ENCODE peak calls at places on chromosomes 2 and 18, in seven cellular contexts. S is colonic mucosa; O is K562; X is CD8-positive, alpha-beta T cell; V is thoracic aorta; F is glutamatergic neuron; T is lung. Z is an unnamed sample.

GRCh38 chr18:11512096-11513030 is 97.0 kb upstream of the SLC35G4 start:
- DNase-seq in S (no peak), O (no peak), X (no peak), V (no peak), F (no peak), T (no peak), Z (peak)

GRCh38 chr2:145752091-145752806 is 1232.3 kb upstream of the ZEB2 start:
- DNase-seq in S (no peak), O (peak), X (no peak), V (no peak), F (no peak), T (peak), Z (peak)

GRCh38 chr2:26739514-26739913 is 24.6 kb upstream of the SLC35F6 start:
- DNase-seq in S (no peak), O (no peak), X (no peak), V (no peak), F (no peak), T (no peak), Z (no peak)

GRCh38 chr18:26482567-26482966 is 65.8 kb downstream of the KCTD1 start:
- DNase-seq in S (no peak), O (no peak), X (no peak), V (no peak), F (no peak), T (no peak), Z (no peak)

GRCh38 chr18:25262920-25263319 is 89.0 kb downstream of the ZNF521 start:
- DNase-seq in S (no peak), O (no peak), X (no peak), V (no peak), F (no peak), T (no peak), Z (no peak)

GRCh38 chr2:103788875-103789715 is 1027.3 kb downstream of the TMEM182 start:
- DNase-seq in S (no peak), O (no peak), X (no peak), V (no peak), F (no peak), T (peak), Z (peak)

GRCh38 chr2:138727956-138728355 is 52.2 kb downstream of the NXPH2 start:
- DNase-seq in S (no peak), O (no peak), X (no peak), V (no peak), F (no peak), T (no peak), Z (no peak)

GRCh38 chr2:64657416-64657815 is 3.7 kb upstream of the SERTAD2 start:
- DNase-seq in S (no peak), O (no peak), X (no peak), V (no peak), F (no peak), T (no peak), Z (no peak)

GRCh38 chr2:28649481-28650260 is 102.0 kb upstream of the PPP1CB start:
- DNase-seq in S (no peak), O (no peak), X (no peak), V (no peak), F (no peak), T (no peak), Z (peak)

GRCh38 chr2:159615936-159616733 is at the start of gene BAZ2B:
- DNase-seq in S (peak), O (peak), X (no peak), V (peak), F (peak), T (peak), Z (peak)

GRCh38 chr18:51069885-51070284 is 39.9 kb downstream of the SMAD4 start:
- DNase-seq in S (no peak), O (no peak), X (no peak), V (no peak), F (no peak), T (no peak), Z (no peak)

GRCh38 chr2:3529316-3530025 is 10.1 kb upstream of the ADI1 start:
- DNase-seq in S (no peak), O (no peak), X (no peak), V (no peak), F (no peak), T (no peak), Z (no peak)

GRCh38 chr2:218733615-218734021 is 23.0 kb downstream of the TTLL4 start:
- DNase-seq in S (no peak), O (no peak), X (no peak), V (no peak), F (no peak), T (peak), Z (no peak)

GRCh38 chr2:85851253-85851955 is 37.4 kb downstream of the ST3GAL5 start:
- DNase-seq in S (no peak), O (no peak), X (peak), V (no peak), F (no peak), T (no peak), Z (no peak)

GRCh38 chr2:198930170-198930569 is 527.6 kb downstream of the SATB2 start:
- DNase-seq in S (no peak), O (no peak), X (no peak), V (no peak), F (no peak), T (no peak), Z (no peak)

GRCh38 chr2:42196403-42197267 is 27.5 kb downstream of the EML4 start:
- DNase-seq in S (peak), O (peak), X (peak), V (no peak), F (peak), T (peak), Z (peak)

GRCh38 chr2:229179598-229179997 is 91.5 kb downstream of the PID1 start:
- DNase-seq in S (no peak), O (no peak), X (no peak), V (no peak), F (no peak), T (no peak), Z (no peak)

GRCh38 chr18:11108956-11109355 is 40.4 kb downstream of the PIEZO2 start:
- DNase-seq in S (no peak), O (no peak), X (no peak), V (no peak), F (no peak), T (no peak), Z (no peak)

GRCh38 chr2:127066942-127067341 is 40.0 kb downstream of the BIN1 start:
- DNase-seq in S (peak), O (no peak), X (no peak), V (no peak), F (no peak), T (peak), Z (no peak)

GRCh38 chr2:43131051-43131889 is 95.1 kb downstream of the ZFP36L2 start:
- DNase-seq in S (peak), O (peak), X (peak), V (peak), F (no peak), T (peak), Z (peak)

GRCh38 chr2:223947711-223948205 is 2.6 kb upstream of the WDFY1 start:
- DNase-seq in S (no peak), O (no peak), X (no peak), V (no peak), F (no peak), T (no peak), Z (no peak)

GRCh38 chr2:241770185-241770935 is 6.3 kb upstream of the GAL3ST2 start:
- DNase-seq in S (no peak), O (no peak), X (no peak), V (no peak), F (peak), T (no peak), Z (no peak)

GRCh38 chr18:54769526-54770464 is 58.5 kb upstream of the RAB27B start:
- DNase-seq in S (no peak), O (no peak), X (no peak), V (no peak), F (no peak), T (no peak), Z (no peak)

GRCh38 chr2:239807568-239807967 is 217.6 kb downstream of the NDUFA10 start:
- DNase-seq in S (no peak), O (no peak), X (peak), V (no peak), F (no peak), T (no peak), Z (no peak)

GRCh38 chr2:240502430-240503121 is 55.2 kb downstream of the ANKMY1 start:
- DNase-seq in S (peak), O (no peak), X (peak), V (no peak), F (no peak), T (no peak), Z (no peak)

GRCh38 chr2:96115631-96116423 is 544 bp downstream of the ADRA2B start:
- DNase-seq in S (no peak), O (no peak), X (no peak), V (no peak), F (no peak), T (no peak), Z (no peak)

GRCh38 chr2:210252699-210253606 is 27.7 kb upstream of the ACADL start:
- DNase-seq in S (no peak), O (no peak), X (no peak), V (no peak), F (no peak), T (peak), Z (no peak)

GRCh38 chr18:58335223-58335622 is 291.2 kb downstream of the NEDD4L start:
- DNase-seq in S (no peak), O (no peak), X (no peak), V (no peak), F (peak), T (no peak), Z (no peak)

GRCh38 chr2:57987835-57988573 is 58.6 kb upstream of the VRK2 start:
- DNase-seq in S (no peak), O (no peak), X (no peak), V (no peak), F (no peak), T (no peak), Z (no peak)

GRCh38 chr2:184730288-184730687 is 132.0 kb downstream of the ZNF804A start:
- DNase-seq in S (no peak), O (no peak), X (no peak), V (no peak), F (no peak), T (no peak), Z (no peak)

GRCh38 chr2:230161180-230161579 is 58.6 kb downstream of the SP110 start:
- DNase-seq in S (no peak), O (no peak), X (no peak), V (no peak), F (no peak), T (no peak), Z (no peak)

Z was measured in dermis blood vessel endothelial cell.